ENCODE peak calls at places on chromosomes 16 and 17, in eight cellular contexts. One of them, this sample, is unnamed.

GRCh38 chr16:7025616-7026190 is 306.9 kb upstream of the RBFOX1 start:
- DNase-seq in left ventricle myocardium inferior: peak; percentile 58
- DNase-seq in SK-N-DZ: peak; percentile 88
- DNase-seq in neural progenitor cell: peak; percentile 91
- DNase-seq in T follicular helper cell: no peak
- DNase-seq in osteoblast: no peak
- DNase-seq in DMS 273 treated with DMSO at 0.1 percent for 48 hours: no peak
- DNase-seq in stimulated activated CD8-positive, alpha-beta memory T cell treated with anti-CD3 and anti-CD28 coated beads, Interleukin-7, amount 100 ng/mL, for 24 hours: peak; percentile 9
- DNase-seq in this sample: no peak

GRCh38 chr16:89779917-89780316 is 36.5 kb downstream of the FANCA start:
- DNase-seq in SK-N-DZ: no peak
- DNase-seq in T follicular helper cell: no peak
- DNase-seq in osteoblast: no peak
- DNase-seq in left ventricle myocardium inferior: no peak
- DNase-seq in DMS 273 treated with DMSO at 0.1 percent for 48 hours: no peak
- DNase-seq in stimulated activated CD8-positive, alpha-beta memory T cell treated with anti-CD3 and anti-CD28 coated beads, Interleukin-7, amount 100 ng/mL, for 24 hours: no peak
- DNase-seq in neural progenitor cell: no peak
- DNase-seq in this sample: no peak

GRCh38 chr17:80673152-80673920 is 128.7 kb downstream of the RPTOR start:
- DNase-seq in T follicular helper cell: no peak
- DNase-seq in stimulated activated CD8-positive, alpha-beta memory T cell treated with anti-CD3 and anti-CD28 coated beads, Interleukin-7, amount 100 ng/mL, for 24 hours: no peak
- DNase-seq in DMS 273 treated with DMSO at 0.1 percent for 48 hours: no peak
- DNase-seq in neural progenitor cell: no peak
- DNase-seq in osteoblast: no peak
- DNase-seq in SK-N-DZ: no peak
- DNase-seq in left ventricle myocardium inferior: no peak
- DNase-seq in this sample: no peak

GRCh38 chr17:50479522-50480141 is 972 bp downstream of the RSAD1 start:
- DNase-seq in DMS 273 treated with DMSO at 0.1 percent for 48 hours: peak; percentile 48
- DNase-seq in stimulated activated CD8-positive, alpha-beta memory T cell treated with anti-CD3 and anti-CD28 coated beads, Interleukin-7, amount 100 ng/mL, for 24 hours: peak; percentile 36
- DNase-seq in left ventricle myocardium inferior: peak; percentile 70
- DNase-seq in SK-N-DZ: peak; percentile 90
- DNase-seq in osteoblast: peak; percentile 96
- DNase-seq in neural progenitor cell: peak; percentile 90
- DNase-seq in T follicular helper cell: peak; percentile 41
- DNase-seq in this sample: peak; percentile 88

GRCh38 chr17:59748591-59748990 is 41.1 kb downstream of the VMP1 start:
- DNase-seq in T follicular helper cell: no peak
- DNase-seq in DMS 273 treated with DMSO at 0.1 percent for 48 hours: no peak
- DNase-seq in left ventricle myocardium inferior: no peak
- DNase-seq in neural progenitor cell: no peak
- DNase-seq in SK-N-DZ: no peak
- DNase-seq in osteoblast: no peak
- DNase-seq in stimulated activated CD8-positive, alpha-beta memory T cell treated with anti-CD3 and anti-CD28 coated beads, Interleukin-7, amount 100 ng/mL, for 24 hours: no peak
- DNase-seq in this sample: no peak

GRCh38 chr17:3885970-3886369 is 6.9 kb downstream of the CAMKK1 start:
- DNase-seq in neural progenitor cell: no peak
- DNase-seq in DMS 273 treated with DMSO at 0.1 percent for 48 hours: no peak
- DNase-seq in left ventricle myocardium inferior: no peak
- DNase-seq in stimulated activated CD8-positive, alpha-beta memory T cell treated with anti-CD3 and anti-CD28 coated beads, Interleukin-7, amount 100 ng/mL, for 24 hours: no peak
- DNase-seq in SK-N-DZ: no peak
- DNase-seq in T follicular helper cell: no peak
- DNase-seq in osteoblast: peak; percentile 97
- DNase-seq in this sample: peak; percentile 71

GRCh38 chr17:51857052-51857593 is 301.4 kb downstream of the CA10 start:
- DNase-seq in DMS 273 treated with DMSO at 0.1 percent for 48 hours: no peak
- DNase-seq in stimulated activated CD8-positive, alpha-beta memory T cell treated with anti-CD3 and anti-CD28 coated beads, Interleukin-7, amount 100 ng/mL, for 24 hours: no peak
- DNase-seq in SK-N-DZ: no peak
- DNase-seq in osteoblast: no peak
- DNase-seq in left ventricle myocardium inferior: no peak
- DNase-seq in T follicular helper cell: no peak
- DNase-seq in neural progenitor cell: peak; percentile 18
- DNase-seq in this sample: no peak

GRCh38 chr16:52827456-52827855 is 225.2 kb downstream of the CHD9NB start:
- DNase-seq in stimulated activated CD8-positive, alpha-beta memory T cell treated with anti-CD3 and anti-CD28 coated beads, Interleukin-7, amount 100 ng/mL, for 24 hours: no peak
- DNase-seq in SK-N-DZ: no peak
- DNase-seq in osteoblast: peak; percentile 31
- DNase-seq in left ventricle myocardium inferior: no peak
- DNase-seq in neural progenitor cell: peak; percentile 33
- DNase-seq in T follicular helper cell: no peak
- DNase-seq in DMS 273 treated with DMSO at 0.1 percent for 48 hours: no peak
- DNase-seq in this sample: no peak

GRCh38 chr17:29084476-29085148 is 41.7 kb downstream of the PIPOX start:
- DNase-seq in left ventricle myocardium inferior: no peak
- DNase-seq in stimulated activated CD8-positive, alpha-beta memory T cell treated with anti-CD3 and anti-CD28 coated beads, Interleukin-7, amount 100 ng/mL, for 24 hours: no peak
- DNase-seq in DMS 273 treated with DMSO at 0.1 percent for 48 hours: peak; percentile 68
- DNase-seq in neural progenitor cell: peak; percentile 42
- DNase-seq in osteoblast: peak; percentile 60
- DNase-seq in SK-N-DZ: peak; percentile 56
- DNase-seq in T follicular helper cell: no peak
- DNase-seq in this sample: no peak

GRCh38 chr17:49399995-49400394 is 14.7 kb downstream of the PHB1 start:
- DNase-seq in stimulated activated CD8-positive, alpha-beta memory T cell treated with anti-CD3 and anti-CD28 coated beads, Interleukin-7, amount 100 ng/mL, for 24 hours: no peak
- DNase-seq in DMS 273 treated with DMSO at 0.1 percent for 48 hours: no peak
- DNase-seq in osteoblast: no peak
- DNase-seq in T follicular helper cell: no peak
- DNase-seq in neural progenitor cell: no peak
- DNase-seq in left ventricle myocardium inferior: no peak
- DNase-seq in SK-N-DZ: no peak
- DNase-seq in this sample: no peak

GRCh38 chr17:60169921-60170817 is 20.4 kb downstream of the CA4 start:
- DNase-seq in neural progenitor cell: no peak
- DNase-seq in T follicular helper cell: no peak
- DNase-seq in osteoblast: peak; percentile 41
- DNase-seq in SK-N-DZ: peak; percentile 36
- DNase-seq in stimulated activated CD8-positive, alpha-beta memory T cell treated with anti-CD3 and anti-CD28 coated beads, Interleukin-7, amount 100 ng/mL, for 24 hours: no peak
- DNase-seq in DMS 273 treated with DMSO at 0.1 percent for 48 hours: no peak
- DNase-seq in left ventricle myocardium inferior: peak; percentile 67
- DNase-seq in this sample: peak; percentile 31

GRCh38 chr17:42363767-42364585 is 24.3 kb downstream of the STAT3 start:
- DNase-seq in osteoblast: peak; percentile 73
- DNase-seq in T follicular helper cell: no peak
- DNase-seq in neural progenitor cell: no peak
- DNase-seq in SK-N-DZ: no peak
- DNase-seq in stimulated activated CD8-positive, alpha-beta memory T cell treated with anti-CD3 and anti-CD28 coated beads, Interleukin-7, amount 100 ng/mL, for 24 hours: no peak
- DNase-seq in DMS 273 treated with DMSO at 0.1 percent for 48 hours: no peak
- DNase-seq in left ventricle myocardium inferior: no peak
- DNase-seq in this sample: peak; percentile 29